ENCODE peak calls at places on chromosomes 2 and 18, in nine cellular contexts. I is HEK293T; Q is mucosa of descending colon; J is NCI-H2081 treated with DMSO at 0.1 percent for 48 hours; M is T-helper 9 cell; F is EH; H is NCI-H1092; R is stimulated activated CD4-positive, alpha-beta T cell treated with anti-CD3 and anti-CD28 coated beads, TNF-alpha, amount 100 ng/mL, for 1 hour; L is AG04449. D is an unnamed sample.

GRCh38 chr2:38176619-38177021 is 100.7 kb upstream of the CYP1B1 start:
- DNase-seq in H (no peak), Q (no peak), I (no peak), L (peak), J (no peak), M (no peak), R (no peak), F (peak), D (no peak)

GRCh38 chr2:120278901-120279300 is 26.2 kb downstream of the RALB start:
- DNase-seq in Q (no peak), R (no peak), H (no peak), J (no peak), L (no peak), F (no peak), I (no peak), M (no peak), D (no peak)

GRCh38 chr2:182870227-182870626 is 3.8 kb upstream of the FRZB start:
- DNase-seq in L (no peak), M (no peak), F (no peak), I (peak), J (no peak), H (peak), Q (peak), R (no peak), D (no peak)

GRCh38 chr18:12886498-12887126 is 2.6 kb upstream of the PTPN2 start:
- DNase-seq in J (no peak), Q (no peak), H (no peak), M (no peak), R (no peak), L (no peak), I (no peak), F (peak), D (no peak)

GRCh38 chr2:156329031-156329921 is 3.2 kb downstream of the NR4A2 start:
- DNase-seq in J (no peak), I (no peak), L (no peak), H (no peak), R (no peak), M (no peak), F (no peak), Q (no peak), D (peak)

GRCh38 chr2:288743-289361 is 961 bp upstream of the ALKAL2 start:
- DNase-seq in H (no peak), J (no peak), Q (peak), F (no peak), I (no peak), R (no peak), L (no peak), M (no peak), D (no peak)

GRCh38 chr2:20067992-20068727 is 16.7 kb upstream of the LAPTM4A start:
- DNase-seq in M (no peak), H (no peak), R (no peak), J (no peak), Q (no peak), I (no peak), F (peak), L (peak), D (no peak)

GRCh38 chr2:8535821-8536685 is 145.8 kb upstream of the ID2 start:
- DNase-seq in R (no peak), Q (no peak), J (no peak), H (no peak), I (no peak), M (no peak), F (no peak), L (no peak), D (no peak)

GRCh38 chr18:23881778-23882177 is 132.8 kb upstream of the TTC39C start:
- DNase-seq in I (no peak), F (no peak), Q (no peak), J (peak), M (no peak), L (no peak), R (no peak), H (peak), D (no peak)

GRCh38 chr2:235087812-235088607 is 136.2 kb downstream of the SH3BP4 start:
- DNase-seq in F (no peak), R (no peak), L (no peak), Q (peak), J (no peak), H (no peak), M (no peak), I (no peak), D (no peak)

GRCh38 chr2:29480423-29480822 is 365.2 kb downstream of the CLIP4 start:
- DNase-seq in J (no peak), I (no peak), M (no peak), L (no peak), R (no peak), H (no peak), F (no peak), Q (peak), D (no peak)

GRCh38 chr2:66805136-66805535 is 370.2 kb downstream of the MEIS1 start:
- DNase-seq in H (no peak), J (no peak), L (no peak), Q (no peak), R (no peak), M (no peak), F (no peak), I (no peak), D (no peak)

GRCh38 chr2:239813261-239814135 is 211.6 kb downstream of the NDUFA10 start:
- DNase-seq in R (no peak), H (no peak), Q (no peak), J (no peak), L (no peak), M (no peak), I (no peak), F (no peak), D (no peak)

GRCh38 chr18:11362856-11363255 is 213.5 kb upstream of the PIEZO2 start:
- DNase-seq in I (no peak), Q (no peak), F (no peak), H (no peak), J (no peak), L (no peak), M (no peak), R (no peak), D (no peak)

GRCh38 chr2:173750332-173750731 is 214.8 kb downstream of the SP3 start:
- DNase-seq in Q (no peak), I (peak), H (no peak), F (peak), L (peak), R (no peak), J (peak), M (no peak), D (no peak)

GRCh38 chr2:99988567-99988966 is 153.8 kb downstream of the AFF3 start:
- DNase-seq in L (no peak), M (no peak), F (peak), H (no peak), Q (no peak), R (no peak), I (no peak), J (no peak), D (no peak)

GRCh38 chr18:53946561-53946960 is 277.9 kb downstream of the MBD2 start:
- DNase-seq in J (no peak), H (no peak), M (no peak), Q (no peak), L (no peak), R (no peak), F (peak), I (no peak), D (no peak)

GRCh38 chr2:238784671-238785527 is 63.0 kb upstream of the TWIST2 start:
- DNase-seq in Q (peak), F (peak), L (peak), R (peak), I (peak), M (peak), J (no peak), H (peak), D (peak)

GRCh38 chr2:168687314-168687713 is 115.1 kb upstream of the NOSTRIN start:
- DNase-seq in Q (peak), I (no peak), F (peak), R (no peak), J (no peak), L (no peak), H (no peak), M (no peak), D (no peak)

GRCh38 chr2:238449909-238450417 is 23.2 kb downstream of the ASB1 start:
- DNase-seq in I (no peak), H (no peak), Q (peak), J (no peak), M (no peak), R (no peak), L (no peak), F (peak), D (no peak)

GRCh38 chr2:138949517-138949916 is 169.3 kb upstream of the NXPH2 start:
- DNase-seq in L (no peak), R (no peak), J (no peak), F (no peak), I (no peak), H (no peak), Q (no peak), M (no peak), D (no peak)

GRCh38 chr2:174005801-174006419 is 40.7 kb upstream of the SP3 start:
- DNase-seq in Q (no peak), J (no peak), M (no peak), H (no peak), L (no peak), I (no peak), R (no peak), F (peak), D (no peak)

GRCh38 chr2:217751192-217751591 is 251.6 kb downstream of the TNS1 start:
- DNase-seq in H (no peak), L (no peak), M (no peak), J (no peak), I (no peak), R (no peak), Q (no peak), F (no peak), D (no peak)

GRCh38 chr2:207852791-207853190 is 83.1 kb upstream of the FZD5 start:
- DNase-seq in I (no peak), Q (no peak), J (no peak), L (no peak), F (no peak), M (no peak), H (no peak), R (no peak), D (no peak)

GRCh38 chr2:230909841-230910545 is 15.0 kb downstream of the GPR55 start:
- DNase-seq in L (no peak), I (no peak), R (no peak), Q (no peak), F (no peak), M (no peak), H (no peak), J (no peak), D (no peak)

GRCh38 chr2:67455219-67456142 is 58.3 kb downstream of the ETAA1 start:
- DNase-seq in F (no peak), M (no peak), Q (no peak), H (no peak), I (no peak), L (no peak), J (no peak), R (no peak), D (no peak)

GRCh38 chr18:69725855-69726508 is 221.7 kb downstream of the CD226 start:
- DNase-seq in Q (no peak), L (no peak), R (no peak), I (no peak), M (no peak), F (no peak), H (no peak), J (no peak), D (no peak)

GRCh38 chr2:25340340-25340886 is 1.3 kb downstream of the DNMT3A start:
- DNase-seq in H (peak), R (no peak), Q (peak), L (no peak), M (no peak), F (no peak), I (no peak), J (no peak), D (no peak)

GRCh38 chr2:101518470-101519172 is 43.7 kb upstream of the RFX8 start:
- DNase-seq in J (no peak), M (no peak), F (peak), H (no peak), L (no peak), Q (peak), R (no peak), I (peak), D (no peak)

GRCh38 chr18:58104071-58104470 is 60.0 kb downstream of the NEDD4L start:
- DNase-seq in R (no peak), I (no peak), M (no peak), Q (no peak), J (no peak), F (no peak), L (no peak), H (no peak), D (no peak)

GRCh38 chr2:237859082-237859433 is 365 bp upstream of the RAMP1 start:
- DNase-seq in Q (no peak), J (no peak), M (no peak), L (no peak), R (no peak), F (no peak), H (no peak), I (no peak), D (no peak)

GRCh38 chr2:120513776-120514357 is 167.9 kb downstream of the INHBB start:
- DNase-seq in L (no peak), F (no peak), Q (no peak), J (no peak), I (no peak), R (no peak), M (no peak), H (no peak), D (no peak)

GRCh38 chr2:38146917-38147307 is 71.0 kb upstream of the CYP1B1 start:
- DNase-seq in Q (no peak), R (no peak), H (no peak), M (no peak), J (no peak), L (peak), I (peak), F (peak), D (no peak)

GRCh38 chr2:181892795-181893435 is 1.4 kb downstream of the ITPRID2 start:
- DNase-seq in H (no peak), I (no peak), J (no peak), R (no peak), M (no peak), L (peak), Q (no peak), F (peak), D (no peak)

GRCh38 chr2:100262043-100262442 is 60.3 kb downstream of the LONRF2 start:
- DNase-seq in F (no peak), L (no peak), M (no peak), H (no peak), R (no peak), I (no peak), Q (peak), J (no peak), D (no peak)